ENCODE peak calls at places on chromosome 9, in six cellular contexts. V is WTC11, L is H1, P is GM23338, H is GM12878, R is K562. E is an unnamed sample.

GRCh38 chr9:18124760-18125159 is 349.2 kb upstream of the ADAMTSL1 start:
- DNase-seq in V (no peak), L (no peak), P (no peak), H (no peak), R (no peak), E (no peak)

GRCh38 chr9:71910602-71911060 is 362 bp downstream of the ABHD17B start:
- DNase-seq in V (no peak), L (no peak), P (no peak), H (no peak), R (no peak), E (no peak)

GRCh38 chr9:3410461-3410860 is 115.3 kb downstream of the RFX3 start:
- DNase-seq in V (no peak), L (no peak), P (no peak), H (no peak), R (no peak), E (no peak)

GRCh38 chr9:123614503-123615258 is 258.7 kb downstream of the CRB2 start:
- DNase-seq in V (no peak), L (no peak), P (no peak), H (no peak), R (no peak), E (no peak)

GRCh38 chr9:132577119-132577518 is 5.3 kb upstream of the BARHL1 start:
- DNase-seq in V (no peak), L (no peak), P (no peak), H (no peak), R (no peak), E (no peak)

GRCh38 chr9:106587021-106587420 is 275.9 kb upstream of the ZNF462 start:
- DNase-seq in V (no peak), L (no peak), P (no peak), H (no peak), R (no peak), E (no peak)

GRCh38 chr9:70315389-70315788 is 56.6 kb downstream of the SMC5 start:
- DNase-seq in V (no peak), L (no peak), P (no peak), H (no peak), R (no peak), E (no peak)

GRCh38 chr9:70256123-70256551 is 2.6 kb upstream of the SMC5 start:
- DNase-seq in V (no peak), L (no peak), P (no peak), H (no peak), R (peak; percentile 75), E (no peak)

GRCh38 chr9:13715430-13715829 is 435.9 kb upstream of the MPDZ start:
- DNase-seq in V (no peak), L (no peak), P (no peak), H (no peak), R (no peak), E (no peak)

GRCh38 chr9:87386490-87386889 is 111.2 kb upstream of the DAPK1 start:
- DNase-seq in V (no peak), L (no peak), P (no peak), H (no peak), R (no peak), E (peak; percentile 33)

GRCh38 chr9:100098241-100098886 is 436 bp downstream of the ERP44 start:
- DNase-seq in V (peak; percentile 72), L (no peak), P (peak; percentile 91), H (no peak), R (peak; percentile 66), E (peak; percentile 83)

GRCh38 chr9:116027511-116027910 is 126.1 kb upstream of the PAPPA start:
- DNase-seq in V (no peak), L (no peak), P (no peak), H (no peak), R (no peak), E (no peak)

GRCh38 chr9:18826248-18826647 is 206.8 kb downstream of the SAXO1 start:
- DNase-seq in V (no peak), L (no peak), P (no peak), H (no peak), R (no peak), E (no peak)

GRCh38 chr9:37880916-37881479 is 22.9 kb downstream of the SLC25A51 start:
- DNase-seq in V (no peak), L (no peak), P (no peak), H (no peak), R (no peak), E (no peak)

GRCh38 chr9:135758870-135759269 is 56.9 kb downstream of the KCNT1 start:
- DNase-seq in V (no peak), L (no peak), P (no peak), H (no peak), R (no peak), E (no peak)

GRCh38 chr9:85645909-85646627 is 95.7 kb downstream of the AGTPBP1 start:
- DNase-seq in V (no peak), L (no peak), P (no peak), H (no peak), R (no peak), E (no peak)

GRCh38 chr9:110340306-110340705 is 2.6 kb upstream of the TXNDC8 start:
- DNase-seq in V (peak; percentile 20), L (no peak), P (peak; percentile 65), H (no peak), R (peak; percentile 57), E (peak; percentile 14)

GRCh38 chr9:110334871-110335270 is 2.8 kb downstream of the TXNDC8 start:
- DNase-seq in V (no peak), L (no peak), P (no peak), H (no peak), R (no peak), E (no peak)

GRCh38 chr9:110332766-110333165 is 4.9 kb downstream of the TXNDC8 start:
- DNase-seq in V (no peak), L (no peak), P (no peak), H (no peak), R (no peak), E (no peak)

GRCh38 chr9:110334183-110334582 is 3.5 kb downstream of the TXNDC8 start:
- DNase-seq in V (no peak), L (no peak), P (no peak), H (no peak), R (no peak), E (no peak)

GRCh38 chr9:110337727-110338522 is at the start of gene TXNDC8:
- DNase-seq in V (no peak), L (no peak), P (no peak), H (no peak), R (no peak), E (no peak)
- TF ChIP-seq CREB1 in V (no peak), L (no peak), P (no peak), H (no peak), R (no peak), E (no peak)

GRCh38 chr9:122567901-122568300 is 15.0 kb downstream of the OR1N2 start:
- DNase-seq in V (no peak), L (no peak), P (no peak), H (no peak), R (peak; percentile 6), E (no peak)

GRCh38 chr9:122572456-122572855 is 10.7 kb downstream of the OR1L8 start:
- DNase-seq in V (no peak), L (no peak), P (no peak), H (no peak), R (no peak), E (no peak)
- TF ChIP-seq CREB1 in V (no peak), L (no peak), P (no peak), H (no peak), R (no peak), E (no peak)

DNA sequence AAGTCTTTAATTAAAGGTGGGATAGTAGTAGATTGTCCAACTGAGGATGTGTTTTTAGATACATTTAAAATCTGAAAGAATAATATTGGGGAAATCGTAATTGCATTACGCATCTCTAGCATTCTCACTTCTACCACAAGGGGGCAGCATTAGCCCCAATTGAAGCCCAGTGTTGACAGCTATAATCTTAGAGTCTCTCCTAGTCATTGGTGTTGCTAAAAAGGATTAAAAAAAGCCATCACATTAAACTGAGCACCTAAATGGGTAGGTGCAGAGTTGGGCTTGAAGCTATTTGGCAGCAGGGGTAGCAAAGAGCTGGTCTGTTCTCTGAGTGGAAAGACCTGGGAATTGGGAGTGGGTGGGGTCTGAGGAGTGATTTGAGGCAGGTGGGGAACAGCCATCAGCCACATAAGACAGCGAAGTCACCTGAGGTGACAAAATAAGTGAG is 177.2 kb downstream of the OSTF1 start:
- DNase-seq in V (peak; percentile 51), L (peak; percentile 7), P (peak; percentile 80), H (no peak), R (peak; percentile 35), E (peak; percentile 30)
- TF ChIP-seq CREB1 in V (no peak), L (no peak), P (no peak), H (no peak), R (no peak), E (no peak)

GRCh38 chr9:27125030-27125429 is 16.0 kb downstream of the TEK start:
- DNase-seq in V (no peak), L (no peak), P (no peak), H (no peak), R (no peak), E (no peak)
- TF ChIP-seq CREB1 in V (no peak), L (no peak), P (no peak), H (no peak), R (no peak), E (no peak)

DNA sequence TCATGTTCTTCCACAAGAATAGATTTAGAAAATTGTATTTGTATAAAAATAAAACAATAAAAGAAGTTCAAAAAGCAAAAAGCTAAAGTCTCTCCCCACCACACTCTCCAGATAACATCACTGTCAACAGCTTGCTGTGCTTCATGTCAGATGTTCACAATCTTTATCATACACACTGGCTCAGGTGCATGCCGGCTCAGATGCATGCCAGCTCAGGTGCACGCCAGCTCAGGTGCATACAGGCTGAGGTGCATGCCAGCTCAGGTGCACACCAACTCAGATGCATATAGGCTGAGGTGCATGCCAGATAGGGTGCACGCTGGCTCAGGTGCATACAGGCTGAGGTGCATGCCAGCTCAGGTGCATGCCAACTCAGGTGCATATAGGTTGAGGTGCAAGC is 26.5 kb downstream of the SEMA4D start:
- DNase-seq in V (no peak), L (no peak), P (no peak), H (no peak), R (no peak), E (no peak)
- TF ChIP-seq CREB1 in V (no peak), L (no peak), P (no peak), H (no peak), R (no peak), E (no peak)

DNA sequence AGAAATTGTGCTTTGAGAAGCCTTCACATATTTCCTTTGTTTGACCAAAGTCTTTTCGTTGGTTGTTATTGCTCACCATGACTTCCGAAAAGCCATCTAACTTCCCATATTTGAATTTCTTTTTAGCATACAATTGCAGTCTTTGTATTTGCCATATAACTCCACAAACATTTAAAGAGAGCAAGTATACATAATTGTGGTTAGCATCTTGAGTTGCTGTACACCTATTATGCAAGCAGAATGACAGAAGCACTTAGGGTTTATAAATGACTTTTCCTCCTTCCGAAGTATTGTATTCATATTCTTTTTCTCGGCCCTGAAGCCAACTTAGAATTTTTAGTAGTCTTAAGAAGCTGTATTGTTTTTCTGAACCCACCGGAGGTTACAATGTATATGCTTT is 250.4 kb downstream of the RFK start:
- DNase-seq in V (no peak), L (no peak), P (no peak), H (no peak), R (no peak), E (no peak)
- TF ChIP-seq CREB1 in V (no peak), L (no peak), P (no peak), H (no peak), R (no peak), E (no peak)

GRCh38 chr9:113497051-113497450 is 33.5 kb downstream of the RGS3 start:
- DNase-seq in V (no peak), L (no peak), P (no peak), H (no peak), R (no peak), E (no peak)
- TF ChIP-seq CREB1 in V (no peak), L (no peak), P (no peak), H (no peak), R (no peak), E (no peak)

E was measured in HepG2.